ENCODE peak calls at places on chromosomes 7 and 10, in nine cellular contexts. One of them, this sample, is unnamed.

GRCh38 chr10:35211390-35211789 is 84.7 kb downstream of the CREM start:
- DNase-seq in EL: no peak
- DNase-seq in kidney tubule cell: no peak
- DNase-seq in cardiac muscle cell: peak; percentile 31
- DNase-seq in stimulated activated naive CD8-positive, alpha-beta T cell treated with anti-CD3 and anti-CD28 coated beads, Interleukin-15, Interleukin-2, amounts not matched to agents 100 U/mL and 50 U/mL, for 24 hours: no peak
- DNase-seq in activated effector memory CD4-positive, alpha-beta T cell treated with Interleukin-2 at 50 U/mL for 16 hours: no peak
- DNase-seq in NCI-H1694 treated with DMSO at 0.1 percent for 48 hours: no peak
- DNase-seq in GM10248: no peak
- DNase-seq in renal cortical epithelial cell: no peak
- DNase-seq in this sample: no peak

GRCh38 chr7:71480814-71481213 is 348.9 kb downstream of the GALNT17 start:
- DNase-seq in renal cortical epithelial cell: no peak
- DNase-seq in stimulated activated naive CD8-positive, alpha-beta T cell treated with anti-CD3 and anti-CD28 coated beads, Interleukin-15, Interleukin-2, amounts not matched to agents 100 U/mL and 50 U/mL, for 24 hours: no peak
- DNase-seq in EL: no peak
- DNase-seq in GM10248: no peak
- DNase-seq in activated effector memory CD4-positive, alpha-beta T cell treated with Interleukin-2 at 50 U/mL for 16 hours: no peak
- DNase-seq in cardiac muscle cell: no peak
- DNase-seq in NCI-H1694 treated with DMSO at 0.1 percent for 48 hours: no peak
- DNase-seq in kidney tubule cell: no peak
- DNase-seq in this sample: no peak

GRCh38 chr7:136997735-136998134 is 129.3 kb downstream of the CHRM2 start:
- DNase-seq in activated effector memory CD4-positive, alpha-beta T cell treated with Interleukin-2 at 50 U/mL for 16 hours: no peak
- DNase-seq in stimulated activated naive CD8-positive, alpha-beta T cell treated with anti-CD3 and anti-CD28 coated beads, Interleukin-15, Interleukin-2, amounts not matched to agents 100 U/mL and 50 U/mL, for 24 hours: no peak
- DNase-seq in EL: peak; percentile 13
- DNase-seq in cardiac muscle cell: no peak
- DNase-seq in GM10248: no peak
- DNase-seq in renal cortical epithelial cell: no peak
- DNase-seq in NCI-H1694 treated with DMSO at 0.1 percent for 48 hours: no peak
- DNase-seq in kidney tubule cell: no peak
- DNase-seq in this sample: no peak

GRCh38 chr7:28348631-28349030 is 63.7 kb upstream of the CREB5 start:
- DNase-seq in GM10248: no peak
- DNase-seq in renal cortical epithelial cell: peak; percentile 23
- DNase-seq in NCI-H1694 treated with DMSO at 0.1 percent for 48 hours: no peak
- DNase-seq in stimulated activated naive CD8-positive, alpha-beta T cell treated with anti-CD3 and anti-CD28 coated beads, Interleukin-15, Interleukin-2, amounts not matched to agents 100 U/mL and 50 U/mL, for 24 hours: no peak
- DNase-seq in activated effector memory CD4-positive, alpha-beta T cell treated with Interleukin-2 at 50 U/mL for 16 hours: no peak
- DNase-seq in kidney tubule cell: peak; percentile 22
- DNase-seq in cardiac muscle cell: no peak
- DNase-seq in EL: no peak
- DNase-seq in this sample: peak; percentile 77

GRCh38 chr10:118982366-118982765 is 47.1 kb upstream of the NANOS1 start:
- DNase-seq in EL: no peak
- DNase-seq in kidney tubule cell: no peak
- DNase-seq in activated effector memory CD4-positive, alpha-beta T cell treated with Interleukin-2 at 50 U/mL for 16 hours: no peak
- DNase-seq in stimulated activated naive CD8-positive, alpha-beta T cell treated with anti-CD3 and anti-CD28 coated beads, Interleukin-15, Interleukin-2, amounts not matched to agents 100 U/mL and 50 U/mL, for 24 hours: no peak
- DNase-seq in renal cortical epithelial cell: no peak
- DNase-seq in cardiac muscle cell: no peak
- DNase-seq in NCI-H1694 treated with DMSO at 0.1 percent for 48 hours: no peak
- DNase-seq in GM10248: no peak
- DNase-seq in this sample: no peak

GRCh38 chr7:95324396-95324795 is at the start of gene PON1:
- DNase-seq in cardiac muscle cell: no peak
- DNase-seq in stimulated activated naive CD8-positive, alpha-beta T cell treated with anti-CD3 and anti-CD28 coated beads, Interleukin-15, Interleukin-2, amounts not matched to agents 100 U/mL and 50 U/mL, for 24 hours: peak; percentile 7
- DNase-seq in renal cortical epithelial cell: no peak
- DNase-seq in EL: no peak
- DNase-seq in activated effector memory CD4-positive, alpha-beta T cell treated with Interleukin-2 at 50 U/mL for 16 hours: no peak
- DNase-seq in kidney tubule cell: no peak
- DNase-seq in NCI-H1694 treated with DMSO at 0.1 percent for 48 hours: no peak
- DNase-seq in GM10248: no peak
- DNase-seq in this sample: no peak

GRCh38 chr10:70441161-70441876 is at the start of gene NODAL:
- DNase-seq in GM10248: no peak
- DNase-seq in kidney tubule cell: no peak
- DNase-seq in renal cortical epithelial cell: no peak
- DNase-seq in EL: no peak
- DNase-seq in NCI-H1694 treated with DMSO at 0.1 percent for 48 hours: no peak
- DNase-seq in activated effector memory CD4-positive, alpha-beta T cell treated with Interleukin-2 at 50 U/mL for 16 hours: no peak
- DNase-seq in stimulated activated naive CD8-positive, alpha-beta T cell treated with anti-CD3 and anti-CD28 coated beads, Interleukin-15, Interleukin-2, amounts not matched to agents 100 U/mL and 50 U/mL, for 24 hours: no peak
- DNase-seq in cardiac muscle cell: no peak
- DNase-seq in this sample: no peak

GRCh38 chr7:51121945-51122425 is 194.6 kb downstream of the COBL start:
- DNase-seq in cardiac muscle cell: peak; percentile 15
- DNase-seq in NCI-H1694 treated with DMSO at 0.1 percent for 48 hours: no peak
- DNase-seq in activated effector memory CD4-positive, alpha-beta T cell treated with Interleukin-2 at 50 U/mL for 16 hours: no peak
- DNase-seq in kidney tubule cell: no peak
- DNase-seq in renal cortical epithelial cell: peak; percentile 9
- DNase-seq in EL: no peak
- DNase-seq in stimulated activated naive CD8-positive, alpha-beta T cell treated with anti-CD3 and anti-CD28 coated beads, Interleukin-15, Interleukin-2, amounts not matched to agents 100 U/mL and 50 U/mL, for 24 hours: no peak
- DNase-seq in GM10248: no peak
- DNase-seq in this sample: peak; percentile 58

GRCh38 chr7:23184709-23185354 is 3.0 kb downstream of the NUP42 start:
- DNase-seq in NCI-H1694 treated with DMSO at 0.1 percent for 48 hours: peak; percentile 10
- DNase-seq in GM10248: no peak
- DNase-seq in cardiac muscle cell: peak; percentile 67
- DNase-seq in stimulated activated naive CD8-positive, alpha-beta T cell treated with anti-CD3 and anti-CD28 coated beads, Interleukin-15, Interleukin-2, amounts not matched to agents 100 U/mL and 50 U/mL, for 24 hours: no peak
- DNase-seq in EL: peak; percentile 64
- DNase-seq in renal cortical epithelial cell: peak; percentile 47
- DNase-seq in activated effector memory CD4-positive, alpha-beta T cell treated with Interleukin-2 at 50 U/mL for 16 hours: no peak
- DNase-seq in kidney tubule cell: peak; percentile 57
- DNase-seq in this sample: peak; percentile 67

GRCh38 chr7:142870575-142871259 is 14.8 kb downstream of the TRPV6 start:
- DNase-seq in kidney tubule cell: no peak
- DNase-seq in stimulated activated naive CD8-positive, alpha-beta T cell treated with anti-CD3 and anti-CD28 coated beads, Interleukin-15, Interleukin-2, amounts not matched to agents 100 U/mL and 50 U/mL, for 24 hours: no peak
- DNase-seq in GM10248: no peak
- DNase-seq in EL: no peak
- DNase-seq in cardiac muscle cell: no peak
- DNase-seq in renal cortical epithelial cell: no peak
- DNase-seq in activated effector memory CD4-positive, alpha-beta T cell treated with Interleukin-2 at 50 U/mL for 16 hours: no peak
- DNase-seq in NCI-H1694 treated with DMSO at 0.1 percent for 48 hours: no peak
- DNase-seq in this sample: no peak

GRCh38 chr7:19754521-19755116 is 18.8 kb downstream of the TMEM196 start:
- DNase-seq in stimulated activated naive CD8-positive, alpha-beta T cell treated with anti-CD3 and anti-CD28 coated beads, Interleukin-15, Interleukin-2, amounts not matched to agents 100 U/mL and 50 U/mL, for 24 hours: no peak
- DNase-seq in cardiac muscle cell: peak; percentile 65
- DNase-seq in GM10248: peak; percentile 20
- DNase-seq in renal cortical epithelial cell: peak; percentile 67
- DNase-seq in activated effector memory CD4-positive, alpha-beta T cell treated with Interleukin-2 at 50 U/mL for 16 hours: no peak
- DNase-seq in EL: peak; percentile 49
- DNase-seq in kidney tubule cell: peak; percentile 76
- DNase-seq in NCI-H1694 treated with DMSO at 0.1 percent for 48 hours: peak; percentile 10
- DNase-seq in this sample: no peak